ENCODE peak calls at places on chromosomes 5 and 9, in seven cellular contexts. Y is mammary epithelial cell, M is HepG2, K is adrenal gland, D is BJ, J is colonic mucosa, F is heart right ventricle. S is an unnamed sample.

GRCh38 chr5:16656561-16657191 is 39.9 kb upstream of the RETREG1 start:
- DNase-seq in D (no peak), Y (peak; percentile 58), F (no peak), J (no peak), K (no peak), M (no peak), S (peak; percentile 39)

GRCh38 chr5:151471276-151471675 is 23.9 kb downstream of the SLC36A1 start:
- DNase-seq in D (no peak), M (no peak), J (no peak), K (no peak), F (no peak), Y (no peak), S (no peak)

GRCh38 chr9:7967093-7967827 is 167.7 kb upstream of the DMAC1 start:
- DNase-seq in K (no peak), D (no peak), M (no peak), J (no peak), F (no peak), Y (no peak), S (no peak)

GRCh38 chr9:389159-389558 is 174.5 kb downstream of the DOCK8 start:
- DNase-seq in F (no peak), K (no peak), J (no peak), D (no peak), M (no peak), Y (no peak), S (no peak)

GRCh38 chr5:139769477-139769876 is 26.1 kb upstream of the PSD2 start:
- DNase-seq in F (no peak), D (no peak), M (no peak), J (no peak), Y (no peak), K (no peak), S (no peak)

GRCh38 chr5:161703528-161703927 is 18.0 kb downstream of the GABRA6 start:
- DNase-seq in J (no peak), F (no peak), Y (no peak), M (no peak), K (no peak), D (no peak), S (no peak)

GRCh38 chr9:84278131-84278530 is 62.4 kb downstream of the SLC28A3 start:
- DNase-seq in J (no peak), Y (peak; percentile 57), M (no peak), K (no peak), F (no peak), D (no peak), S (peak; percentile 44)

GRCh38 chr9:22124263-22125011 is 115.3 kb upstream of the CDKN2B start:
- DNase-seq in D (no peak), M (no peak), J (peak; percentile 63), K (no peak), F (no peak), Y (peak; percentile 56), S (no peak)

GRCh38 chr5:142486020-142486419 is 161.2 kb upstream of the SPRY4 start:
- DNase-seq in D (no peak), Y (no peak), J (no peak), M (no peak), K (no peak), F (no peak), S (no peak)

GRCh38 chr5:82137205-82137604 is 140.9 kb downstream of the RPS23 start:
- DNase-seq in J (no peak), K (no peak), M (no peak), F (no peak), D (no peak), Y (no peak), S (no peak)

GRCh38 chr5:123708074-123708806 is 196.3 kb downstream of the CSNK1G3 start:
- DNase-seq in F (no peak), K (no peak), D (peak; percentile 87), M (no peak), Y (peak; percentile 70), J (no peak), S (peak; percentile 39)

GRCh38 chr5:73388371-73388684 is 60.2 kb downstream of the FOXD1 start:
- DNase-seq in M (no peak), K (no peak), F (no peak), Y (peak; percentile 30), D (no peak), J (no peak), S (no peak)

GRCh38 chr5:131262953-131263541 is 806 bp upstream of the CDC42SE2 start:
- DNase-seq in F (no peak), J (no peak), D (no peak), M (no peak), Y (no peak), K (no peak), S (peak; percentile 33)

GRCh38 chr5:144377207-144377606 is 206.5 kb downstream of the KCTD16 start:
- DNase-seq in K (no peak), Y (no peak), F (no peak), D (no peak), M (no peak), J (no peak), S (no peak)

GRCh38 chr9:126534431-126535186 is 79.1 kb upstream of the LMX1B start:
- DNase-seq in Y (no peak), F (no peak), J (no peak), M (no peak), D (no peak), K (no peak), S (no peak)

GRCh38 chr5:1747803-1748085 is 51.9 kb downstream of the MRPL36 start:
- DNase-seq in K (no peak), D (no peak), M (no peak), Y (no peak), J (no peak), F (no peak), S (no peak)

GRCh38 chr5:73233461-73234151 is 60.6 kb downstream of the TMEM174 start:
- DNase-seq in K (no peak), M (no peak), D (no peak), J (no peak), Y (no peak), F (no peak), S (no peak)

GRCh38 chr9:100020121-100020780 is 78.5 kb downstream of the ERP44 start:
- DNase-seq in D (peak; percentile 15), Y (no peak), K (no peak), M (no peak), F (no peak), J (no peak), S (no peak)

GRCh38 chr9:33430942-33431341 is 16.5 kb downstream of the AQP3 start:
- DNase-seq in J (no peak), M (no peak), K (no peak), Y (peak; percentile 48), F (no peak), D (no peak), S (no peak)

GRCh38 chr9:125495137-125496119 is 211.6 kb downstream of the MAPKAP1 start:
- DNase-seq in M (no peak), J (no peak), D (no peak), Y (peak; percentile 76), K (no peak), F (no peak), S (peak; percentile 68)

DNA sequence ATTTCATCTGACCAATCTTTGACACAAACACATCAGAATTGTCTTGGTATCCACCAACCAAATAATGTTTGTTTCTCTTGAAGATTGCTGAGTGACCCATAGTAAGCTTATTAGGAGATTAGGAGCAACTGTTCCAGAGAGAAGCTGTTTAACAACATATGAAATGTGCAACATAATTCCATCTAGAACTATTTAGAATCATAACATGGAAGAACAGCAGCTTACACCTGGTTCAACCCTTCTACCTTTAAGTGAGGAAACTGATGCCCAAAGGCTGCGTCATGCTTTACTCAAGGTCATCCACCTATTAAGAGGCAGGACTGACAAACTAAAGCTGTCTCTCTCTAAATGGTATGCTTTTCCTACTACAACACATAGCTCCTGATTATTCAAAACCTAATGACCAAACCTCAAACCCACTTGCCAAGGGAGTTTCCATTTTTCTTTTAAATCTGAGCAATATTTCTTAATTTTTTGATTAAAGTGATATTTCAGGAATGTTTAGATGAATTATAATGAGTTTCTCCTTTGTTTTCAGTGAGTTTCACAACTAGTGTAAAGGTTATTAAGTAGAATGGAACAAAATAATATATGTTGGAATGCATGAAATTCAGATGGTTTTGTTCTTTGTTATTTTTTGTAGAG is 545.9 kb downstream of the RAB3C start:
- DNase-seq in J (no peak), K (no peak), Y (no peak), F (no peak), D (no peak), M (no peak), S (no peak)
- H3K4me3 ChIP-seq in J (no peak overlapping the region), K (no peak overlapping the region), Y (no peak overlapping the region), F (no peak overlapping the region), D (no peak overlapping the region), M (no peak overlapping the region), S (no peak overlapping the region)

DNA sequence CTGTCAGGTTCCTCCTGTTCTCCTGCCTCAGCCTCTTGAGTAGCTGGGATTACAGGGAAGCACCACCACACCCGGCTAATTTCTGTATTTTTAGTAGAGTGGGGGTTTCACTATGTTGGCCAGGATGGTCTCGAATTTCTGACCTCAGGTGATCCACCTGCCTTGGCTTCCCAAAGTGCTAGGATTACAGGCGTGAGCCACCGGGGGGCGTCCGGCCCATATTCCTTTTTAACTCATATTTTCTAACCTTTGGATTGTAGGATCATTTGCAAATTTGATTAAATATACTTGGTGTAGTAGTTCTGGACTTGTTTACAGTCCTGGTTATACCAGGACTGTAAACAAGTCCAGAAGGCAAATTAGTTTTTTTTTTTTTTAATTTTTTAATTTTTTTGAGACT is 4.3 kb downstream of the TCERG1 start:
- DNase-seq in J (no peak), F (no peak), M (no peak), K (no peak), Y (no peak), D (no peak), S (no peak)
- TF ChIP-seq CTCF in J (no peak), F (no peak), M (peak; percentile 37), K (no peak), Y (peak; percentile 12), D (no peak), S (peak; percentile 9)

GRCh38 chr5:156779436-156779835 is 70.7 kb upstream of the PPP1R2B start:
- DNase-seq in D (no peak), K (no peak), M (no peak), Y (no peak), J (no peak), F (no peak), S (no peak)

GRCh38 chr5:156778139-156778696 is 71.9 kb upstream of the PPP1R2B start:
- DNase-seq in Y (no peak), K (no peak), F (no peak), D (no peak), M (no peak), J (no peak), S (no peak)

GRCh38 chr5:156778752-156779151 is 71.3 kb upstream of the PPP1R2B start:
- DNase-seq in F (no peak), K (no peak), Y (no peak), M (no peak), J (no peak), D (no peak), S (no peak)

GRCh38 chr5:156783092-156783491 is 67.0 kb upstream of the PPP1R2B start:
- DNase-seq in D (no peak), M (no peak), J (no peak), K (no peak), F (no peak), Y (no peak), S (no peak)
- H3K27me3 ChIP-seq in D (no peaks in the 10 kb centered on the region), M (no peaks in the 10 kb centered on the region), J (no peaks in the 10 kb centered on the region), K (no peaks in the 10 kb centered on the region), F (no peaks in the 10 kb centered on the region), Y (no peaks in the 10 kb centered on the region), S (no peaks in the 10 kb centered on the region)

DNA sequence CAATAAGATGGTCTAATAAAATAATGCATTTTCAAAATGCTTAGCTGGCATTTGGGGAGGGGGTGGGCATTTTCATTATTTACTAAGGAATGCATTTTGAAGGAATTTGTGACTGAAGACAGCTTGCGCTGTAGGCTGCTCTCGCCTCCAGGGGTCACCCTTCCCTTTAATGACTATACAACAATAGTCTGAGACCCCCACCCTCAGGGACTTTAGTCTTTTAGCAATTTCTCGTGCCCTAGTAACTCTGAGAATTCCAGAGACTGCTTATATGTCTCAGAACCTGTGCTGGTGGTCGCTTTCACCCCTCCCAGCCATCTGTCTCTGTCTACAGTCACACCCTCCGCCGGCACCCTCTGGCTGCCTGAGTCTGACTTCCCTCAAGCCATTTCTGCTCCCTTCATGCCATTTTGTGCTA is 671.5 kb downstream of the NR2F1-AS1 start:
- DNase-seq in F (no peak), M (peak; percentile 41), Y (no peak), J (no peak), K (no peak), D (no peak), S (no peak)
- H3K4me3 ChIP-seq in F (no peak overlapping the region), M (no peak overlapping the region), Y (no peak overlapping the region), J (no peak overlapping the region), K (no peak overlapping the region), D (no peak overlapping the region), S (no peak overlapping the region)

S was measured in bronchial epithelial cell.